ENCODE peak calls at places on chromosomes 13 and 19, in eight cellular contexts. Z, E, L, P, T, N, W and C are unnamed samples.

GRCh38 chr19:16509141-16510061 is 13.2 kb downstream of the C19orf44 start:
- DNase-seq in P (no peak), Z (no peak), E (no peak), T (no peak), W (peak), L (no peak), N (no peak), C (peak)

GRCh38 chr13:83182845-83183244 is 699.4 kb downstream of the SLITRK1 start:
- DNase-seq in W (no peak), L (no peak), E (no peak), Z (no peak), P (no peak), N (no peak), T (no peak), C (no peak)

GRCh38 chr19:30169196-30169900 is 202.8 kb upstream of the ZNF536 start:
- DNase-seq in Z (no peak), P (no peak), L (no peak), T (no peak), W (no peak), E (no peak), N (no peak), C (no peak)

GRCh38 chr13:92513672-92514071 is 712.9 kb upstream of the GPC6 start:
- DNase-seq in W (no peak), Z (no peak), L (no peak), N (no peak), T (no peak), E (no peak), P (no peak), C (no peak)

GRCh38 chr13:31350560-31350959 is 150.8 kb downstream of the B3GLCT start:
- DNase-seq in L (no peak), P (no peak), N (no peak), W (no peak), T (no peak), Z (no peak), E (no peak), C (no peak)

GRCh38 chr19:7117248-7117647 is 47.7 kb downstream of the ZNF557 start:
- DNase-seq in N (no peak), W (no peak), T (no peak), Z (no peak), E (no peak), L (no peak), P (no peak), C (no peak)

GRCh38 chr19:49469828-49470614 is 4.0 kb upstream of the FLT3LG start:
- DNase-seq in Z (peak), W (no peak), E (peak), L (peak), P (peak), N (peak), T (peak), C (no peak)

GRCh38 chr13:44044544-44045178 is 165.0 kb downstream of the LACC1 start:
- DNase-seq in L (no peak), W (no peak), T (no peak), P (no peak), N (no peak), E (no peak), Z (no peak), C (no peak)

GRCh38 chr19:55640577-55641375 is at the start of gene ZNF580:
- DNase-seq in P (peak), Z (peak), N (peak), E (peak), L (peak), T (peak), W (no peak), C (peak)

GRCh38 chr19:17079710-17080440 is 4.3 kb downstream of the MYO9B start:
- DNase-seq in E (peak), Z (no peak), T (peak), W (peak), L (peak), P (peak), N (peak), C (peak)

GRCh38 chr13:45042539-45042938 is 53.2 kb downstream of the GPALPP1 start:
- DNase-seq in P (no peak), W (no peak), N (no peak), L (no peak), E (no peak), Z (no peak), T (no peak), C (no peak)

GRCh38 chr19:39342647-39343305 is 555 bp downstream of the SAMD4B start:
- DNase-seq in N (no peak), Z (no peak), W (no peak), T (no peak), P (peak), E (no peak), L (no peak), C (no peak)

GRCh38 chr13:30861836-30862467 is 44.1 kb upstream of the MEDAG start:
- DNase-seq in N (no peak), Z (no peak), T (no peak), W (no peak), P (no peak), E (no peak), L (no peak), C (no peak)

GRCh38 chr13:84445776-84446175 is 563.5 kb upstream of the SLITRK1 start:
- DNase-seq in N (no peak), T (no peak), E (no peak), P (no peak), L (no peak), Z (no peak), W (no peak), C (no peak)

GRCh38 chr19:11375143-11375948 is 880 bp downstream of the SWSAP1 start:
- DNase-seq in Z (peak), P (no peak), W (peak), L (peak), T (peak), N (peak), E (peak), C (peak)

GRCh38 chr19:15123900-15124299 is 16.7 kb downstream of the SYDE1 start:
- DNase-seq in L (no peak), N (no peak), E (no peak), P (peak), Z (no peak), W (peak), T (no peak), C (peak)

GRCh38 chr13:73729046-73729445 is 405.2 kb downstream of the KLF12 start:
- DNase-seq in Z (no peak), W (no peak), N (no peak), T (no peak), L (no peak), E (no peak), P (no peak), C (no peak)

GRCh38 chr13:98143157-98143553 is 261 bp downstream of the FARP1 start:
- DNase-seq in Z (no peak), E (no peak), T (no peak), N (no peak), P (no peak), L (no peak), W (no peak), C (peak)

GRCh38 chr19:7544626-7545025 is 9.1 kb downstream of the PNPLA6 start:
- DNase-seq in P (no peak), E (no peak), Z (no peak), T (no peak), N (no peak), W (no peak), L (no peak), C (no peak)

GRCh38 chr13:40442191-40442590 is 224.2 kb downstream of the FOXO1 start:
- DNase-seq in E (no peak), N (no peak), P (peak), L (no peak), Z (no peak), W (no peak), T (no peak), C (no peak)

GRCh38 chr19:34838248-34838647 is 65.2 kb upstream of the ZNF599 start:
- DNase-seq in P (no peak), T (no peak), L (no peak), E (no peak), W (no peak), N (no peak), Z (no peak), C (no peak)

GRCh38 chr19:28472843-28473242 is 740.1 kb downstream of the UQCRFS1 start:
- DNase-seq in L (no peak), N (no peak), P (no peak), E (no peak), Z (no peak), T (no peak), W (no peak), C (no peak)

GRCh38 chr19:12754465-12755196 is 3.0 kb downstream of the BEST2 start:
- DNase-seq in E (no peak), P (no peak), N (no peak), W (no peak), T (no peak), L (no peak), Z (no peak), C (no peak)

GRCh38 chr13:98591721-98592352 is 14.9 kb upstream of the STK24 start:
- DNase-seq in W (no peak), P (no peak), E (no peak), L (no peak), T (no peak), N (no peak), Z (no peak), C (no peak)

GRCh38 chr13:105948143-105948542 is 587.3 kb downstream of the EFNB2 start:
- DNase-seq in P (no peak), E (no peak), N (no peak), T (no peak), Z (no peak), L (no peak), W (no peak), C (no peak)

GRCh38 chr19:17184381-17184841 is 30.7 kb upstream of the USE1 start:
- DNase-seq in L (peak), E (peak), N (peak), P (no peak), T (peak), Z (no peak), W (no peak), C (no peak)

GRCh38 chr19:6161271-6161850 is 25.9 kb downstream of the ACSBG2 start:
- DNase-seq in E (peak), N (peak), W (no peak), L (no peak), T (peak), Z (no peak), P (no peak), C (peak)

GRCh38 chr13:44474122-44474910 is 100.7 kb downstream of the SERP2 start:
- DNase-seq in N (no peak), Z (no peak), P (no peak), W (no peak), T (no peak), L (no peak), E (no peak), C (peak)